ENCODE peak calls at places on chromosome 21, in six cellular contexts. I is NT2/D1, F is NCI-H1105, C is AG09309, X is left cardiac atrium, B is fibroblast of mammary gland. Q is an unnamed sample.

GRCh38 chr21:36169465-36170128 is 13.0 kb downstream of the DOP1B start:
- DNase-seq in I (no peak), F (no peak), C (no peak), X (peak; percentile 28), B (no peak), Q (no peak)

GRCh38 chr21:27885296-27885711 is 918.4 kb upstream of the ADAMTS5 start:
- DNase-seq in I (no peak), F (no peak), C (no peak), X (no peak), B (no peak), Q (no peak)

GRCh38 chr21:36627242-36627641 is 71.7 kb upstream of the SIM2 start:
- DNase-seq in I (no peak), F (no peak), C (peak; percentile 45), X (no peak), B (peak; percentile 88), Q (no peak)

GRCh38 chr21:38631171-38631570 is 132.9 kb upstream of the ERG start:
- DNase-seq in I (no peak), F (no peak), C (peak; percentile 29), X (no peak), B (peak; percentile 54), Q (no peak)

GRCh38 chr21:36756527-36756926 is 57.6 kb downstream of the SIM2 start:
- DNase-seq in I (no peak), F (no peak), C (no peak), X (no peak), B (peak; percentile 18), Q (no peak)

GRCh38 chr21:36780861-36781260 is 81.9 kb downstream of the SIM2 start:
- DNase-seq in I (no peak), F (no peak), C (no peak), X (no peak), B (no peak), Q (no peak)

GRCh38 chr21:45470087-45470515 is 65.1 kb downstream of the COL18A1 start:
- DNase-seq in I (no peak), F (no peak), C (peak; percentile 68), X (no peak), B (peak; percentile 19), Q (peak; percentile 82)

GRCh38 chr21:44932366-44933181 is 7.3 kb upstream of the SLX9 start:
- DNase-seq in I (no peak), F (peak; percentile 36), C (no peak), X (peak; percentile 53), B (no peak), Q (peak; percentile 94)

GRCh38 chr21:37041706-37042271 is 31.1 kb downstream of the PIGP start:
- DNase-seq in I (no peak), F (peak; percentile 18), C (no peak), X (no peak), B (no peak), Q (peak; percentile 47)

GRCh38 chr21:36504067-36505058 is 24.4 kb upstream of the CLDN14 start:
- DNase-seq in I (peak; percentile 59), F (peak; percentile 39), C (peak; percentile 8), X (no peak), B (peak; percentile 65), Q (no peak)

GRCh38 chr21:45417256-45417950 is 12.4 kb downstream of the COL18A1 start:
- DNase-seq in I (no peak), F (no peak), C (no peak), X (peak; percentile 9), B (no peak), Q (no peak)

GRCh38 chr21:44539031-44539430 is 964 bp downstream of the KRTAP10-1 start:
- DNase-seq in I (no peak), F (no peak), C (no peak), X (no peak), B (no peak), Q (peak; percentile 38)

GRCh38 chr21:42757422-42757821 is 104.0 kb downstream of the PDE9A start:
- DNase-seq in I (no peak), F (no peak), C (no peak), X (no peak), B (no peak), Q (peak; percentile 14)

GRCh38 chr21:35011681-35012080 is 37.4 kb downstream of the RUNX1 start:
- DNase-seq in I (no peak), F (no peak), C (no peak), X (no peak), B (no peak), Q (no peak)

GRCh38 chr21:21341041-21341440 is 342.8 kb downstream of the NCAM2 start:
- DNase-seq in I (no peak), F (no peak), C (no peak), X (no peak), B (no peak), Q (no peak)

GRCh38 chr21:7916329-7917303 is 2604.8 kb upstream of the TPTE start:
- DNase-seq in I (no peak), F (no peak), C (no peak), X (no peak), B (no peak), Q (no peak)

GRCh38 chr21:38945536-38946245 is 140.0 kb downstream of the ETS2 start:
- DNase-seq in I (peak; percentile 40), F (peak; percentile 29), C (no peak), X (no peak), B (no peak), Q (no peak)

GRCh38 chr21:36320421-36321324 is 676 bp downstream of the MORC3 start:
- DNase-seq in I (peak; percentile 61), F (peak; percentile 73), C (no peak), X (peak; percentile 75), B (peak; percentile 73), Q (peak; percentile 93)

GRCh38 chr21:27372381-27372780 is 405.5 kb upstream of the ADAMTS5 start:
- DNase-seq in I (no peak), F (no peak), C (no peak), X (no peak), B (no peak), Q (no peak)

GRCh38 chr21:42515708-42516502 is 2.3 kb downstream of the SLC37A1 start:
- DNase-seq in I (no peak), F (no peak), C (no peak), X (no peak), B (no peak), Q (no peak)

GRCh38 chr21:34761758-34762330 is 93.0 kb downstream of the CLIC6 start:
- DNase-seq in I (no peak), F (no peak), C (no peak), X (no peak), B (peak; percentile 28), Q (peak; percentile 49)

GRCh38 chr21:44706026-44706705 is 5.2 kb downstream of the TSPEAR start:
- DNase-seq in I (no peak), F (no peak), C (no peak), X (no peak), B (no peak), Q (peak; percentile 74)

GRCh38 chr21:42578034-42578433 is 64.4 kb downstream of the SLC37A1 start:
- DNase-seq in I (no peak), F (no peak), C (no peak), X (no peak), B (no peak), Q (peak; percentile 32)

GRCh38 chr21:39232926-39233325 is 49.7 kb upstream of the PSMG1 start:
- DNase-seq in I (no peak), F (no peak), C (peak; percentile 45), X (no peak), B (peak; percentile 61), Q (peak; percentile 61)

GRCh38 chr21:41220208-41220733 is 52.3 kb downstream of the BACE2 start:
- DNase-seq in I (no peak), F (no peak), C (no peak), X (no peak), B (peak; percentile 21), Q (no peak)

GRCh38 chr21:45482899-45483821 is 59.1 kb downstream of the SLC19A1 start:
- DNase-seq in I (no peak), F (no peak), C (no peak), X (no peak), B (no peak), Q (no peak)

GRCh38 chr21:45891388-45892155 is 90.0 kb upstream of the COL6A1 start:
- DNase-seq in I (no peak), F (no peak), C (no peak), X (peak; percentile 16), B (no peak), Q (no peak)

GRCh38 chr21:30227633-30228404 is 11.9 kb upstream of the CLDN8 start:
- DNase-seq in I (no peak), F (no peak), C (no peak), X (peak; percentile 37), B (peak; percentile 100), Q (peak; percentile 53)

GRCh38 chr21:42698730-42699129 is 45.3 kb downstream of the PDE9A start:
- DNase-seq in I (no peak), F (no peak), C (no peak), X (no peak), B (no peak), Q (no peak)

GRCh38 chr21:46121286-46122221 is 23.6 kb downstream of the COL6A2 start:
- DNase-seq in I (no peak), F (no peak), C (no peak), X (peak; percentile 20), B (peak; percentile 29), Q (peak; percentile 83)

GRCh38 chr21:35905973-35906357 is 154.4 kb downstream of the SETD4 start:
- DNase-seq in I (no peak), F (no peak), C (no peak), X (no peak), B (peak; percentile 40), Q (no peak)

GRCh38 chr21:38804030-38804616 is 1.6 kb upstream of the ETS2 start:
- DNase-seq in I (no peak), F (no peak), C (no peak), X (no peak), B (no peak), Q (no peak)

GRCh38 chr21:43930848-43931384 is 65.9 kb downstream of the AGPAT3 start:
- DNase-seq in I (no peak), F (no peak), C (no peak), X (no peak), B (no peak), Q (no peak)

GRCh38 chr21:45839274-45839673 is 142.3 kb upstream of the COL6A1 start:
- DNase-seq in I (no peak), F (no peak), C (no peak), X (no peak), B (peak; percentile 24), Q (no peak)

GRCh38 chr21:29419422-29419821 is 120.7 kb downstream of the BACH1 start:
- DNase-seq in I (no peak), F (no peak), C (no peak), X (no peak), B (no peak), Q (no peak)